ENCODE peak calls at places on chromosomes 6 and 20, in six cellular contexts. One of them, this sample, is unnamed.

GRCh38 chr6:163998496-163998895 is 584.0 kb downstream of the QKI start:
- DNase-seq in neural progenitor cell: no peak
- DNase-seq in uterus: no peak
- DNase-seq in HL-60: no peak
- DNase-seq in fibroblast of the aortic adventitia: no peak
- DNase-seq in A549: no peak
- DNase-seq in this sample: no peak

GRCh38 chr20:33401922-33402369 is 627 bp upstream of the CDK5RAP1 start:
- DNase-seq in neural progenitor cell: no peak
- DNase-seq in uterus: no peak
- DNase-seq in HL-60: peak; percentile 32
- DNase-seq in fibroblast of the aortic adventitia: peak; percentile 34
- DNase-seq in A549: no peak
- DNase-seq in this sample: no peak

GRCh38 chr6:12590901-12591300 is 125.7 kb upstream of the PHACTR1 start:
- DNase-seq in neural progenitor cell: no peak
- DNase-seq in uterus: no peak
- DNase-seq in HL-60: no peak
- DNase-seq in fibroblast of the aortic adventitia: peak; percentile 43
- DNase-seq in A549: no peak
- DNase-seq in this sample: no peak

GRCh38 chr20:50101281-50101680 is 11.7 kb downstream of the UBE2V1 start:
- DNase-seq in neural progenitor cell: no peak
- DNase-seq in uterus: no peak
- DNase-seq in HL-60: no peak
- DNase-seq in fibroblast of the aortic adventitia: no peak
- DNase-seq in A549: no peak
- DNase-seq in this sample: no peak

GRCh38 chr20:47334022-47334551 is 22.4 kb downstream of the ZMYND8 start:
- DNase-seq in neural progenitor cell: no peak
- DNase-seq in uterus: no peak
- DNase-seq in HL-60: no peak
- DNase-seq in fibroblast of the aortic adventitia: peak; percentile 89
- DNase-seq in A549: peak; percentile 91
- DNase-seq in this sample: peak; percentile 77

GRCh38 chr20:37986873-37987601 is 46.2 kb downstream of the TTI1 start:
- DNase-seq in neural progenitor cell: peak; percentile 60
- DNase-seq in uterus: peak; percentile 23
- DNase-seq in HL-60: no peak
- DNase-seq in fibroblast of the aortic adventitia: peak; percentile 60
- DNase-seq in A549: peak; percentile 18
- DNase-seq in this sample: no peak

GRCh38 chr6:140462495-140463311 is 1088.3 kb upstream of the CITED2 start:
- DNase-seq in neural progenitor cell: no peak
- DNase-seq in uterus: no peak
- DNase-seq in HL-60: no peak
- DNase-seq in fibroblast of the aortic adventitia: peak; percentile 77
- DNase-seq in A549: no peak
- DNase-seq in this sample: peak; percentile 81

GRCh38 chr20:49339123-49339522 is 61.3 kb upstream of the ZNFX1 start:
- DNase-seq in neural progenitor cell: no peak
- DNase-seq in uterus: no peak
- DNase-seq in HL-60: no peak
- DNase-seq in fibroblast of the aortic adventitia: no peak
- DNase-seq in A549: no peak
- DNase-seq in this sample: no peak

GRCh38 chr6:160115421-160115820 is 6.2 kb upstream of the SLC22A1 start:
- DNase-seq in neural progenitor cell: no peak
- DNase-seq in uterus: no peak
- DNase-seq in HL-60: no peak
- DNase-seq in fibroblast of the aortic adventitia: no peak
- DNase-seq in A549: no peak
- DNase-seq in this sample: no peak

GRCh38 chr6:144993870-144994269 is 708.7 kb downstream of the UTRN start:
- DNase-seq in neural progenitor cell: no peak
- DNase-seq in uterus: no peak
- DNase-seq in HL-60: no peak
- DNase-seq in fibroblast of the aortic adventitia: no peak
- DNase-seq in A549: no peak
- DNase-seq in this sample: no peak

GRCh38 chr6:170287371-170287876 is 3.5 kb downstream of the DLL1 start:
- DNase-seq in neural progenitor cell: no peak
- DNase-seq in uterus: no peak
- DNase-seq in HL-60: no peak
- DNase-seq in fibroblast of the aortic adventitia: no peak
- DNase-seq in A549: no peak
- DNase-seq in this sample: no peak

GRCh38 chr6:3209114-3210023 is 18.1 kb downstream of the TUBB2B start:
- DNase-seq in neural progenitor cell: peak; percentile 62
- DNase-seq in uterus: peak; percentile 61
- DNase-seq in HL-60: no peak
- DNase-seq in fibroblast of the aortic adventitia: peak; percentile 94
- DNase-seq in A549: peak; percentile 94
- DNase-seq in this sample: peak; percentile 95
- TF ChIP-seq CTCF in neural progenitor cell: no peak
- TF ChIP-seq CTCF in uterus: no peak
- TF ChIP-seq CTCF in HL-60: no peak
- TF ChIP-seq CTCF in fibroblast of the aortic adventitia: peak; percentile 25
- TF ChIP-seq CTCF in A549: peak; percentile 34
- TF ChIP-seq CTCF in this sample: peak; percentile 42

DNA sequence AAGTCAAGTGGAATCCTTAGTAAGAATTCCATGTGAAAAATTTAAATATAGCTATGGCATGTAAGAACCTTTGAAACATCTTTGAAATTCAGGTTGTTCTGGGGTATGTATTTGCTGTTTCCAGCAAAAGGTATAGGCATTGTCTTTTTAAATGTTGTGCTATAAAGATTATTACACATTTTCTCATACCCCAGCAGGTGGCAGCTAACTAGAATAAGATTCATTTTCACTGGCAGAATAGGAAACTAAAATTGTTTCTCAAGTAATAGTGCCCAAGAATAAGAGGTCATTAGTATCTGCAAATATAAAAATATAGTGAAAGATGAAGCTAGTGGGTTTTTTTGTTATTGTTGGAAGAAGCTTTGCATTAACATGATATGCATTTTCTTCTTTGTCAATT is 1.8 kb downstream of the GRIK2 start:
- DNase-seq in neural progenitor cell: no peak
- DNase-seq in uterus: no peak
- DNase-seq in HL-60: no peak
- DNase-seq in fibroblast of the aortic adventitia: peak; percentile 35
- DNase-seq in A549: no peak
- DNase-seq in this sample: no peak
- H3K4me3 ChIP-seq in neural progenitor cell: no peak overlapping the region
- H3K4me3 ChIP-seq in uterus: no peak overlapping the region
- H3K4me3 ChIP-seq in HL-60: no peak overlapping the region
- H3K4me3 ChIP-seq in fibroblast of the aortic adventitia: peak overlapping the region; percentile 43
- H3K4me3 ChIP-seq in A549: no peak overlapping the region
- H3K4me3 ChIP-seq in this sample: no peak overlapping the region

DNA sequence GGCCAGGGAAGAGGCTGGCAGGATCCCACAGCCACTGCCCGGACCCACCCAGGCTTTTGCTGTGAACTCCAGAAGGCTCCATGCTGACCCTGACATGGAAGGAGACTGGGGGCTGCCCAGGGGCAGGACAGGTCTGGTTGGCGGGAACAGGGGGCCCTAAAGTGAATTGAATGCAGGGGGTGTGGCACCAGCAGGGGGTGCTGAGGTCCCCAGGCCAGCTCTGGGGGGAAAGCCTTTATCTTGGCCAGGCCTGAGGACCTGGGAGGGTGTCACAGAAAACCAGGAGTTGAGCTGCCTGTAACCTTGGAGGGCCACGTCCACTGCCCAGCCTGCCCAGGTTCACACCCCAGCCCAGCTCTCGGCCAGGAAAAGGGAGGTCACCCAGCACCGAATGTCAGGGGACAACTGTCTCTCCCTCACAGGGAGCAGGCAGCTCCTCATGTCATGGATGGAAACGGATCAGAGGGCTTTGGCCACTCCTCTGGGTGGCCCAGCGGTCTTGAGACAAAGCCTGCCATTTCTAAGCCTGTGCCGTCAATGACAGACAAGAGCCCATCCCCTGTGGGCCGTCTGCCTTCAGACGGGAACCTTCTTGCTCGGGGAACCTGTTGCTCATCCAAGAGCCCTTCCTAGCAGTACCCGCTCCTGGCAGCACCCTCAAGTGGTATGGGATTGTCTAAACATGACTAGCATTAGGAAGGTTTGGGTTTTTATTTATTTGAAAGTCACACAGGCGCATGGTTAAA is 2.9 kb upstream of the YTHDF1 start:
- DNase-seq in neural progenitor cell: no peak
- DNase-seq in uterus: no peak
- DNase-seq in HL-60: no peak
- DNase-seq in fibroblast of the aortic adventitia: no peak
- DNase-seq in A549: no peak
- DNase-seq in this sample: no peak
- TF ChIP-seq CTCF in neural progenitor cell: no peak
- TF ChIP-seq CTCF in uterus: no peak
- TF ChIP-seq CTCF in HL-60: no peak
- TF ChIP-seq CTCF in fibroblast of the aortic adventitia: no peak
- TF ChIP-seq CTCF in A549: no peak
- TF ChIP-seq CTCF in this sample: no peak

DNA sequence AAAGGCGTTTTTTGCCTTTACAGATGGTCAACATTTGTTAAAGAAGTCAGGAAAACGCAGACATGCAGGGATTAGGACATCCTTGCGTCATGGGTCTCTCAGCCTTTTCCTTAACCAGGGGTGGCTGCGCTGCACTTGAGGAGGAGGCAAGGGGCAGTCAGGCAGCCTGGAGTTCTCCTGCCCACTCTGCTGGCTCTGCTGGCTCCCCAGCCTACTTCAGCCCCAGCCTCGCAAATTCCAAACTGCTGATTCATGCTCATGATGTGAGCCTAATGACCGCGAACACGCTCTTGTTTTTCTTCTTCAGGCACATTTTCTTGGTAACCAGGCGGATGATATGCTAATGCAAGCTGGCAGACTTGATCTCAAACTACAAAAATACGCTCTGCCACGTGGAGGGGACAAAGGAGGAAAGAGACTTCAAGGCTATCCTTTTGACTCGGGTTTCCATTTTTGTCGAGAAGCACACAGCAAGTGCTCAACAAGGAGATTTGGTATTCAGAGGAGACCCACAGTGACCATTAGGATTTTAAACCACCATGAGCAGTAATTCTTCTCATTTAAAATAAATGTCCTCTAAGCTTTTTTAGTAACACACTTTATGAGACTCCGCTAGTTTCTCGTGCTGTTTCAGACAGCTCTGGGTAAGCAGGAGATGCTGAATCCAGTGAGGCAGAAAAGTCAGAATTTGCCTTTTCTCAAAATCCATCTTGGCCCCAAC is 290.2 kb upstream of the STXBP5 start:
- DNase-seq in neural progenitor cell: peak; percentile 65
- DNase-seq in uterus: peak; percentile 57
- DNase-seq in HL-60: peak; percentile 47
- DNase-seq in fibroblast of the aortic adventitia: peak; percentile 99
- DNase-seq in A549: peak; percentile 90
- DNase-seq in this sample: peak; percentile 98
- H3K4me3 ChIP-seq in neural progenitor cell: no peak overlapping the region
- H3K4me3 ChIP-seq in uterus: peak overlapping the region; percentile 7
- H3K4me3 ChIP-seq in HL-60: no peak overlapping the region
- H3K4me3 ChIP-seq in fibroblast of the aortic adventitia: peak overlapping the region; percentile 55
- H3K4me3 ChIP-seq in A549: peak overlapping the region; percentile 36
- H3K4me3 ChIP-seq in this sample: peak overlapping the region; percentile 23

GRCh38 chr20:40470313-40471260 is 218.4 kb downstream of the MAFB start:
- DNase-seq in neural progenitor cell: no peak
- DNase-seq in uterus: no peak
- DNase-seq in HL-60: no peak
- DNase-seq in fibroblast of the aortic adventitia: no peak
- DNase-seq in A549: no peak
- DNase-seq in this sample: no peak

GRCh38 chr20:40468759-40469158 is 220.3 kb downstream of the MAFB start:
- DNase-seq in neural progenitor cell: no peak
- DNase-seq in uterus: no peak
- DNase-seq in HL-60: no peak
- DNase-seq in fibroblast of the aortic adventitia: no peak
- DNase-seq in A549: no peak
- DNase-seq in this sample: no peak

GRCh38 chr20:40472905-40473304 is 216.1 kb downstream of the MAFB start:
- DNase-seq in neural progenitor cell: no peak
- DNase-seq in uterus: no peak
- DNase-seq in HL-60: no peak
- DNase-seq in fibroblast of the aortic adventitia: no peak
- DNase-seq in A549: no peak
- DNase-seq in this sample: no peak

GRCh38 chr20:40467703-40468411 is 221.2 kb downstream of the MAFB start:
- DNase-seq in neural progenitor cell: no peak
- DNase-seq in uterus: no peak
- DNase-seq in HL-60: no peak
- DNase-seq in fibroblast of the aortic adventitia: no peak
- DNase-seq in A549: no peak
- DNase-seq in this sample: no peak

GRCh38 chr20:40471261-40471629 is 217.8 kb downstream of the MAFB start:
- DNase-seq in neural progenitor cell: peak; percentile 64
- DNase-seq in uterus: no peak
- DNase-seq in HL-60: no peak
- DNase-seq in fibroblast of the aortic adventitia: no peak
- DNase-seq in A549: peak; percentile 18
- DNase-seq in this sample: no peak
- TF ChIP-seq CTCF in neural progenitor cell: peak; percentile 55
- TF ChIP-seq CTCF in uterus: no peak
- TF ChIP-seq CTCF in HL-60: no peak
- TF ChIP-seq CTCF in fibroblast of the aortic adventitia: no peak
- TF ChIP-seq CTCF in A549: no peak
- TF ChIP-seq CTCF in this sample: no peak

GRCh38 chr6:125611573-125612399 is 137.6 kb upstream of the HEY2 start:
- DNase-seq in neural progenitor cell: peak; percentile 74
- DNase-seq in uterus: no peak
- DNase-seq in HL-60: no peak
- DNase-seq in fibroblast of the aortic adventitia: peak; percentile 63
- DNase-seq in A549: no peak
- DNase-seq in this sample: no peak
- H3K4me3 ChIP-seq in neural progenitor cell: peak overlapping the region; percentile 34
- H3K4me3 ChIP-seq in uterus: no peak overlapping the region
- H3K4me3 ChIP-seq in HL-60: no peak overlapping the region
- H3K4me3 ChIP-seq in fibroblast of the aortic adventitia: peak overlapping the region; percentile 16
- H3K4me3 ChIP-seq in A549: no peak overlapping the region
- H3K4me3 ChIP-seq in this sample: no peak overlapping the region

DNA sequence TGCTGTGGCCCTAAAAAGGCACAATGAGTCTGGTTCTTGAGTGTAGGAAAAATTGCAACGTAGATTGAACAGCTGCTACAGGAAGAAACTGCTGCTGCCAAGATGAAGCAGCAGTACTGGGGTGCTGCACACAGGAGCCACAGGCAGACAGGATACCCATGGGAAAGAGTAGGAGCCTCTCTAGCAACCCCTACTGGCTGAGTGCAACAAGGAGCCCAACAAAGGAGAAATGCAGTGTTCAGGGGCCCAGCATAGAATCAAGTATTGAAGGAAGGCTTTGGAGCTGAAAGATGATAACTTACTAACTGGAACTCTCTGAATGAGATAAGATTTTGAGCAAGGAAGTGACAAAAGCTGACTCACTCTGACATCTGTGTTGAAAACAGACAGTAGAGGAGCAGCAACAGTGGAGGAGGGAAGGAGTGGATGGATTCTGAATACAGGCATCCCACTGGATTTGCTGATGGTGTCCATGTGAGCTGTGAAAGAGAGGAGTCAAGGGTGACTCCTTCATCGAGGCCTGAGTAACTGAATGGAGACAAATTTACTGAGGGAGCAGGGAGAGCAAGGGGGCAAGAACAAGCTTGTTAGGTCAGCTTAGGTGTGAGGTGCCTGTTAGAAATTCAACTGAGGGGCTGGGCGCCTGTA is 534.7 kb upstream of the JARID2 start:
- DNase-seq in neural progenitor cell: peak; percentile 40
- DNase-seq in uterus: no peak
- DNase-seq in HL-60: peak; percentile 66
- DNase-seq in fibroblast of the aortic adventitia: peak; percentile 88
- DNase-seq in A549: peak; percentile 45
- DNase-seq in this sample: peak; percentile 72
- TF ChIP-seq CTCF in neural progenitor cell: peak; percentile 48
- TF ChIP-seq CTCF in uterus: no peak
- TF ChIP-seq CTCF in HL-60: peak; percentile 80
- TF ChIP-seq CTCF in fibroblast of the aortic adventitia: peak; percentile 78
- TF ChIP-seq CTCF in A549: peak; percentile 20
- TF ChIP-seq CTCF in this sample: peak; percentile 88

GRCh38 chr6:136037246-136037884 is 185.9 kb downstream of the PDE7B start:
- DNase-seq in neural progenitor cell: no peak
- DNase-seq in uterus: no peak
- DNase-seq in HL-60: no peak
- DNase-seq in fibroblast of the aortic adventitia: peak; percentile 65
- DNase-seq in A549: no peak
- DNase-seq in this sample: no peak
- H3K4me3 ChIP-seq in neural progenitor cell: no peak overlapping the region
- H3K4me3 ChIP-seq in uterus: peak overlapping the region; percentile 33
- H3K4me3 ChIP-seq in HL-60: no peak overlapping the region
- H3K4me3 ChIP-seq in fibroblast of the aortic adventitia: peak overlapping the region; percentile 85
- H3K4me3 ChIP-seq in A549: no peak overlapping the region
- H3K4me3 ChIP-seq in this sample: peak overlapping the region; percentile 61